ENCODE peak calls at places on chromosome 4, in five cellular contexts. T, I, K, D and A are unnamed samples.

GRCh38 chr4:14375816-14376215 is 626.5 kb upstream of the CPEB2 start:
- DNase-seq in T (no peak), I (no peak), K (no peak), D (no peak), A (no peak)

GRCh38 chr4:79227896-79228295 is 98.0 kb downstream of the NAA11 start:
- DNase-seq in T (no peak), I (no peak), K (no peak), D (no peak), A (no peak)

GRCh38 chr4:184437988-184438774 is 36.2 kb downstream of the IRF2 start:
- DNase-seq in T (no peak), I (no peak), K (no peak), D (peak), A (no peak)

GRCh38 chr4:185358514-185359433 is 37.0 kb downstream of the LRP2BP start:
- DNase-seq in T (no peak), I (no peak), K (no peak), D (no peak), A (no peak)

GRCh38 chr4:163269874-163270273 is 62.5 kb downstream of the NPY1R start:
- DNase-seq in T (no peak), I (no peak), K (no peak), D (no peak), A (no peak)

GRCh38 chr4:128835498-128836222 is 26.2 kb downstream of the JADE1 start:
- DNase-seq in T (no peak), I (peak), K (peak), D (no peak), A (no peak)

GRCh38 chr4:99378876-99379275 is 26.3 kb upstream of the ADH1C start:
- DNase-seq in T (no peak), I (no peak), K (no peak), D (no peak), A (no peak)

GRCh38 chr4:54152846-54153600 is 53.1 kb downstream of the GSX2 start:
- DNase-seq in T (no peak), I (no peak), K (no peak), D (no peak), A (no peak)

GRCh38 chr4:7753931-7754465 is 185.7 kb downstream of the AFAP1 start:
- DNase-seq in T (no peak), I (no peak), K (no peak), D (no peak), A (no peak)

GRCh38 chr4:184843984-184844554 is 18.3 kb upstream of the ACSL1 start:
- DNase-seq in T (no peak), I (no peak), K (no peak), D (no peak), A (no peak)

GRCh38 chr4:71389149-71389840 is 50.5 kb downstream of the SLC4A4 start:
- DNase-seq in T (no peak), I (no peak), K (no peak), D (no peak), A (no peak)

GRCh38 chr4:69147334-69147733 is 51.1 kb downstream of the UGT2B7 start:
- DNase-seq in T (no peak), I (no peak), K (no peak), D (no peak), A (no peak)

GRCh38 chr4:8726344-8726851 is 133.8 kb downstream of the CPZ start:
- DNase-seq in T (peak), I (peak), K (peak), D (no peak), A (no peak)

GRCh38 chr4:176186067-176186466 is 9.3 kb downstream of the SPATA4 start:
- DNase-seq in T (no peak), I (no peak), K (no peak), D (no peak), A (no peak)